ENCODE peak calls at places on chromosomes 12 and 14, in five cellular contexts. Z is fibroblast of lung, N is type B pancreatic cell, G is mesothelial cell of epicardium, R is HFFc6. M is an unnamed sample.

GRCh38 chr14:29857545-29857944 is 70.1 kb downstream of the PRKD1 start:
- DNase-seq in N (no peak), Z (no peak), G (no peak), R (no peak), M (no peak)

GRCh38 chr12:27843714-27844245 is 63.7 kb upstream of the MANSC4 start:
- DNase-seq in N (no peak), R (no peak), Z (peak; percentile 94), G (no peak), M (peak; percentile 86)

GRCh38 chr14:76644875-76645518 is 116.3 kb upstream of the VASH1 start:
- DNase-seq in Z (peak; percentile 14), G (peak; percentile 34), R (peak; percentile 6), N (peak; percentile 75), M (no peak)

GRCh38 chr12:8687846-8688601 is 9.8 kb upstream of the RIMKLB start:
- DNase-seq in G (no peak), Z (peak; percentile 97), N (no peak), R (peak; percentile 69), M (peak; percentile 54)

GRCh38 chr12:118704517-118704916 is 276.8 kb upstream of the SRRM4 start:
- DNase-seq in Z (no peak), R (no peak), N (no peak), G (no peak), M (no peak)

GRCh38 chr12:12853435-12853834 is 37.9 kb upstream of the GPRC5A start:
- DNase-seq in G (no peak), Z (no peak), N (no peak), R (no peak), M (no peak)

GRCh38 chr14:56172571-56172971 is 54.4 kb downstream of the PELI2 start:
- DNase-seq in G (no peak), Z (peak; percentile 91), N (no peak), R (peak; percentile 66), M (peak; percentile 49)

GRCh38 chr12:24879644-24880043 is 69.3 kb downstream of the BCAT1 start:
- DNase-seq in N (no peak), R (peak; percentile 26), Z (peak; percentile 26), G (no peak), M (no peak)

GRCh38 chr14:73833530-73834257 is 17.9 kb upstream of the PTGR2 start:
- DNase-seq in N (no peak), Z (peak; percentile 80), G (no peak), R (no peak), M (peak; percentile 49)

GRCh38 chr14:92570863-92571262 is 57.3 kb downstream of the RIN3 start:
- DNase-seq in N (no peak), G (no peak), R (no peak), Z (no peak), M (no peak)

GRCh38 chr12:124992874-124993567 is 424 bp upstream of the BRI3BP start:
- DNase-seq in N (peak; percentile 78), Z (peak; percentile 49), R (no peak), G (no peak), M (no peak)

GRCh38 chr14:94461526-94462218 is 9.1 kb upstream of the SERPINA11 start:
- DNase-seq in G (no peak), Z (peak; percentile 16), N (no peak), R (no peak), M (no peak)

GRCh38 chr12:34333337-34333736 is 311.0 kb downstream of the ALG10 start:
- DNase-seq in Z (no peak), N (no peak), G (no peak), R (no peak), M (no peak)

GRCh38 chr12:1429980-1430379 is 164.4 kb downstream of the FBXL14 start:
- DNase-seq in N (no peak), Z (peak; percentile 77), R (peak; percentile 63), G (no peak), M (peak; percentile 20)

GRCh38 chr12:50546441-50547318 is 41.9 kb downstream of the DIP2B start:
- DNase-seq in G (no peak), R (no peak), N (no peak), Z (peak; percentile 36), M (no peak)

GRCh38 chr14:60859525-60859924 is 121.4 kb downstream of the TRMT5 start:
- DNase-seq in R (no peak), Z (no peak), N (no peak), G (no peak), M (no peak)

GRCh38 chr12:19760611-19761010 is 321.3 kb downstream of the AEBP2 start:
- DNase-seq in Z (no peak), N (no peak), G (no peak), R (no peak), M (no peak)

GRCh38 chr14:67359319-67359774 is 257 bp downstream of the ATP6V1D start:
- DNase-seq in Z (peak; percentile 69), G (no peak), R (peak; percentile 65), N (no peak), M (peak; percentile 8)

GRCh38 chr12:49893753-49894752 is 9.6 kb downstream of the FAIM2 start:
- DNase-seq in G (no peak), R (no peak), N (no peak), Z (peak; percentile 62), M (no peak)

GRCh38 chr14:105495101-105495989 is 4.3 kb downstream of the TEDC1 start:
- DNase-seq in N (no peak), R (no peak), Z (no peak), G (peak; percentile 6), M (no peak)

GRCh38 chr14:61103541-61104339 is 122.7 kb downstream of the SLC38A6 start:
- DNase-seq in Z (peak; percentile 99), N (no peak), R (peak; percentile 95), G (no peak), M (peak; percentile 89)

GRCh38 chr14:102087762-102088011 is 843 bp upstream of the HSP90AA1 start:
- DNase-seq in N (no peak), R (no peak), Z (no peak), G (no peak), M (no peak)

GRCh38 chr14:45946251-45946650 is 693.2 kb upstream of the MIS18BP1 start:
- DNase-seq in G (no peak), N (no peak), R (no peak), Z (no peak), M (no peak)

GRCh38 chr12:75315518-75315917 is 14.6 kb downstream of the CAPS2 start:
- DNase-seq in R (peak; percentile 68), G (no peak), N (no peak), Z (peak; percentile 82), M (no peak)

GRCh38 chr12:12683725-12684124 is 12.3 kb downstream of the GPR19 start:
- DNase-seq in N (no peak), R (no peak), G (no peak), Z (no peak), M (no peak)

GRCh38 chr14:91714805-91715204 is 17.1 kb downstream of the CATSPERB start:
- DNase-seq in R (no peak), N (no peak), G (no peak), Z (no peak), M (no peak)

GRCh38 chr14:37168721-37169120 is 3.7 kb downstream of the SLC25A21 start:
- DNase-seq in N (no peak), Z (no peak), R (no peak), G (no peak), M (no peak)

GRCh38 chr12:19443585-19443984 is 4.3 kb downstream of the AEBP2 start:
- DNase-seq in G (no peak), R (no peak), Z (no peak), N (no peak), M (no peak)

GRCh38 chr14:91313852-91314251 is 69.3 kb upstream of the GPR68 start:
- DNase-seq in N (no peak), G (no peak), R (no peak), Z (no peak), M (no peak)

GRCh38 chr12:124610629-124611558 is 43.5 kb upstream of the NCOR2 start:
- DNase-seq in R (no peak), Z (no peak), G (no peak), N (no peak), M (no peak)

GRCh38 chr12:108850854-108851573 is 6.4 kb downstream of the SSH1 start:
- DNase-seq in Z (peak; percentile 88), R (peak; percentile 79), G (no peak), N (no peak), M (no peak)

GRCh38 chr12:124037341-124037740 is 64.3 kb downstream of the ZNF664 start:
- DNase-seq in Z (no peak), N (no peak), G (no peak), R (no peak), M (no peak)

GRCh38 chr12:98736352-98737326 is 91.5 kb downstream of the APAF1 start:
- DNase-seq in R (no peak), N (no peak), Z (no peak), G (no peak), M (no peak)

GRCh38 chr14:104280085-104280901 is 141.9 kb downstream of the KIF26A start:
- DNase-seq in G (no peak), R (no peak), Z (no peak), N (peak; percentile 67), M (no peak)

GRCh38 chr12:126185025-126185424 is 1119.8 kb downstream of the AACS start:
- DNase-seq in Z (no peak), G (no peak), N (no peak), R (no peak), M (no peak)

GRCh38 chr14:68695871-68696665 is 96.8 kb downstream of the ZFP36L1 start:
- DNase-seq in G (no peak), R (no peak), Z (no peak), N (no peak), M (no peak)
- TF ChIP-seq CTCF in G (no peak), R (no peak), Z (no peak), N (no peak), M (no peak)

GRCh38 chr12:47032644-47033043 is 46.8 kb upstream of the PCED1B start:
- DNase-seq in R (peak; percentile 55), Z (peak; percentile 66), N (no peak), G (no peak), M (peak; percentile 48)
- TF ChIP-seq CTCF in R (peak; percentile 81), Z (peak; percentile 55), N (peak; percentile 83), G (peak; percentile 42), M (peak; percentile 51)

GRCh38 chr14:32802295-32802694 is 136.4 kb upstream of the NPAS3 start:
- DNase-seq in G (no peak), N (no peak), Z (no peak), R (no peak), M (no peak)
- TF ChIP-seq CTCF in G (no peak), N (no peak), Z (no peak), R (no peak), M (no peak)

GRCh38 chr14:47539065-47539464 is 136.3 kb downstream of the MDGA2 start:
- DNase-seq in N (no peak), R (no peak), Z (peak; percentile 3), G (no peak), M (no peak)

GRCh38 chr14:47536341-47536740 is 139.1 kb downstream of the MDGA2 start:
- DNase-seq in N (no peak), G (no peak), R (no peak), Z (no peak), M (no peak)

DNA sequence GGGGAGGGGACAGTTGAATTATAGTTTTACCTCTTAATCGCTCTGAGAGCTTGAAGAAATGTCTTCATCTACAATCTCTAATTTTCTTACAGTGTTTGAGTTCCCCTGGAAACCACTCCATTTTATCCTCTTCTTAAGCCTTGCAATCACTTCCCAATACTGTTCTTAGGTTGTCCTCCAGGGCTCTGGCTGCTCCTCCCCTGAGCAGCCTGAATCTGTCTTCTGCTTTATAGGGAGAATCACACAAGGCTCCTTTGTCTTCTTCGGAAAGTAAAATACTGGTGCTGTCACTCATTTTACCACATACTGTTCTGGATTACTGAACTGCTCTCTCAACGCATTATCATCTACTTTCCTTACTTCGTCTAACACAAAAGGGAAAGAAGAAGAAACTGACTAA is 133.8 kb downstream of the MDGA2 start:
- DNase-seq in Z (no peak), G (no peak), R (no peak), N (no peak), M (no peak)
- TF ChIP-seq CTCF in Z (no peak), G (no peak), R (no peak), N (peak; percentile 59), M (no peak)